ENCODE peak calls at places on chromosomes 13 and 19, in four cellular contexts. S is retinal pigment epithelial cell; G is CD8-positive, alpha-beta T cell; Y is OCI-LY7. B is an unnamed sample.

GRCh38 chr13:30872195-30872594 is 33.9 kb upstream of the MEDAG start:
- DNase-seq in S (no peak), G (no peak), Y (no peak), B (no peak)

GRCh38 chr19:10766681-10767201 is 48.9 kb downstream of the DNM2 start:
- DNase-seq in S (no peak), G (no peak), Y (no peak), B (no peak)

GRCh38 chr19:55452381-55453325 is 8.8 kb downstream of the ISOC2 start:
- DNase-seq in Y (peak), S (no peak), G (no peak), B (no peak)

GRCh38 chr13:44280461-44280860 is 93.2 kb upstream of the SERP2 start:
- DNase-seq in Y (no peak), S (no peak), G (no peak), B (no peak)

GRCh38 chr19:2231621-2232221 is 4.4 kb downstream of the PLEKHJ1 start:
- DNase-seq in Y (peak), S (no peak), G (no peak), B (no peak)

GRCh38 chr13:21176982-21177284 is 475 bp downstream of the MRPL57 start:
- DNase-seq in G (no peak), S (no peak), Y (no peak), B (no peak)

GRCh38 chr19:9673912-9674668 is 810 bp downstream of the ZNF562 start:
- DNase-seq in G (no peak), Y (peak), S (no peak), B (no peak)

GRCh38 chr19:52689804-52690394 is 44.9 kb downstream of the ZNF611 start:
- DNase-seq in Y (no peak), G (peak), S (no peak), B (peak)

GRCh38 chr13:112450567-112451240 is 74.5 kb downstream of the SPACA7 start:
- DNase-seq in G (peak), Y (no peak), S (no peak), B (peak)

GRCh38 chr13:46124531-46124966 is 19.7 kb upstream of the CPB2 start:
- DNase-seq in G (peak), S (no peak), Y (peak), B (no peak)

GRCh38 chr19:30968210-30968609 is 381.0 kb downstream of the TSHZ3 start:
- DNase-seq in G (no peak), Y (no peak), S (no peak), B (no peak)

GRCh38 chr19:40775632-40776022 is 306 bp downstream of the MIA start:
- DNase-seq in Y (no peak), S (no peak), G (no peak), B (no peak)

GRCh38 chr13:61170791-61171330 is 244.8 kb downstream of the PCDH20 start:
- DNase-seq in Y (no peak), G (no peak), S (no peak), B (no peak)

GRCh38 chr13:46947425-46948191 is 50.8 kb upstream of the HTR2A start:
- DNase-seq in Y (no peak), S (no peak), G (no peak), B (no peak)

GRCh38 chr19:10290439-10290875 is 705 bp downstream of the ICAM5 start:
- DNase-seq in Y (no peak), S (no peak), G (no peak), B (no peak)

GRCh38 chr19:30711296-30711695 is 339.1 kb downstream of the ZNF536 start:
- DNase-seq in G (no peak), S (no peak), Y (no peak), B (no peak)

GRCh38 chr19:42309686-42310085 is 3.4 kb upstream of the TMEM145 start:
- DNase-seq in Y (no peak), G (no peak), S (no peak), B (no peak)

GRCh38 chr13:40338217-40338616 is 328.2 kb downstream of the FOXO1 start:
- DNase-seq in Y (no peak), G (peak), S (no peak), B (no peak)

GRCh38 chr19:54535601-54536000 is 33.0 kb downstream of the LAIR2 start:
- DNase-seq in G (no peak), S (no peak), Y (no peak), B (no peak)

GRCh38 chr13:44815507-44816074 is 173.7 kb downstream of the NUFIP1 start:
- DNase-seq in Y (no peak), S (peak), G (no peak), B (peak)

GRCh38 chr19:2734589-2735288 is 5.1 kb downstream of the SLC39A3 start:
- DNase-seq in S (no peak), Y (no peak), G (no peak), B (no peak)

GRCh38 chr19:56223481-56223880 is 21.4 kb downstream of the ZSCAN5C start:
- DNase-seq in S (no peak), Y (no peak), G (no peak), B (no peak)

GRCh38 chr19:53308339-53308811 is 25.2 kb upstream of the ZNF845 start:
- DNase-seq in G (no peak), Y (no peak), S (no peak), B (no peak)

GRCh38 chr13:30307194-30307965 is at the start of gene KATNAL1:
- DNase-seq in G (peak), Y (peak), S (no peak), B (peak)

GRCh38 chr19:29956855-29957254 is 14.8 kb downstream of the URI1 start:
- DNase-seq in G (no peak), Y (no peak), S (no peak), B (no peak)

GRCh38 chr13:53340505-53341143 is 312.0 kb downstream of the OLFM4 start:
- DNase-seq in Y (no peak), S (no peak), G (no peak), B (no peak)

GRCh38 chr13:27455331-27455855 is 5.0 kb upstream of the MTIF3 start:
- DNase-seq in Y (peak), G (no peak), S (no peak), B (peak)

GRCh38 chr13:28161370-28161769 is 23.0 kb downstream of the PAN3 start:
- DNase-seq in S (no peak), G (no peak), Y (no peak), B (no peak)

GRCh38 chr13:40518481-40518882 is 148.0 kb downstream of the FOXO1 start:
- DNase-seq in S (no peak), Y (no peak), G (no peak), B (no peak)

GRCh38 chr13:40508112-40508511 is 158.3 kb downstream of the FOXO1 start:
- DNase-seq in S (no peak), G (no peak), Y (no peak), B (no peak)

GRCh38 chr13:113616991-113617749 is 32.6 kb downstream of the TFDP1 start:
- DNase-seq in Y (no peak), G (no peak), S (peak), B (no peak)

GRCh38 chr19:46578450-46578849 is 22.7 kb upstream of the CALM3 start:
- DNase-seq in Y (no peak), G (no peak), S (no peak), B (no peak)

GRCh38 chr13:32228330-32229041 is 86.7 kb downstream of the ZAR1L start:
- DNase-seq in S (no peak), Y (no peak), G (no peak), B (no peak)
- TF ChIP-seq CTCF in S (no peak), Y (no peak), G (no peak), B (no peak)

DNA sequence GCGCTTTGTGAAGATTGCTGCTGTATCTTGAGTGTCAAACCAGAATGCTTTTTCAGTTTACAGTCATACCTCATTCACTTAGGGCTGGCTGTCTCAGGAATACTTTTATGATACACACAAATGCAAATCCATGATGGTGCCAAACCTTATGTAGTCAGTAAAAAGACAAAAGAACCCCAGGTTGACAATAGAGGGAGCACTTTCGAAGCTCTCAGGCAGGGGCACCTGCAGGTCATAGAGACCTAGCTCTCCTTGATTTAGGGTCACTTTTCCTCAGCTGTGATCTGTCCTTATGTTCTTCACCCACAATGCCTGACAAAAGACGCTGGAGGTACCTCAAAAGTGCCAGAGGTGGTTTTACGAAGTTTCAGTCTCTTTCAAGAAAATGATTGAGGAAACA is 172.2 kb downstream of the DNAJC15 start:
- DNase-seq in Y (no peak), G (no peak), S (no peak), B (peak)
- TF ChIP-seq CTCF in Y (peak), G (no peak), S (peak), B (no peak)

DNA sequence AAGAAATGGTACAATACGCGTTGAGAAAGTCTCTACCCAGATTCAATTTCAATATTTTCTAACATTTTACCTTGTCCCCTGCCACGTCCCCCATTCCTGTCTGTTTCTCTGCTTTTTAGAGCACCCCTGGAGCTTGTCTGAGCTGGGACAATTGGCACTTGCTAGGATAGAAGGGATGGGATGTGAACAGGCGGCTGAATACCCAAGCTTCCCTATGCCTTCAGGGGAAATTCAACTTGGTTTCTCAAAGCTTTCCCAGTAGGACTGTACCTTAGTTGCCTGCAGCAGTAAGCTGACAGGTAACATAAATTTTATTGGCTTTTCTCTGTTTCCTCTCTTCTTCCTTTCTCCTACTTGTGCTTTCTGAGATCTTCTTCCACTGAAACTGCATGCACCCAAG is 1663.3 kb downstream of the EFNB2 start:
- DNase-seq in Y (no peak), G (no peak), S (no peak), B (no peak)
- TF ChIP-seq CTCF in Y (no peak), G (no peak), S (no peak), B (no peak)

GRCh38 chr13:79062291-79062690 is 343.8 kb downstream of the RBM26 start:
- DNase-seq in S (no peak), Y (no peak), G (no peak), B (no peak)

GRCh38 chr13:79056706-79057105 is 349.3 kb downstream of the RBM26 start:
- DNase-seq in G (no peak), S (no peak), Y (no peak), B (no peak)

GRCh38 chr13:79060216-79060615 is 345.8 kb downstream of the RBM26 start:
- DNase-seq in S (no peak), G (no peak), Y (no peak), B (no peak)
- TF ChIP-seq CTCF in S (no peak), G (no peak), Y (no peak), B (no peak)

GRCh38 chr19:18831524-18832330 is at the start of gene UPF1:
- DNase-seq in G (peak), Y (peak), S (peak), B (peak)

GRCh38 chr19:18833849-18834643 is 2.3 kb downstream of the UPF1 start:
- DNase-seq in G (no peak), Y (no peak), S (no peak), B (peak)

GRCh38 chr19:18830488-18830887 is 1.3 kb upstream of the UPF1 start:
- DNase-seq in Y (no peak), G (no peak), S (no peak), B (no peak)

GRCh38 chr19:18833141-18833476 is 1.4 kb downstream of the UPF1 start:
- DNase-seq in S (no peak), G (no peak), Y (peak), B (peak)

GRCh38 chr19:18832331-18833140 is 777 bp downstream of the UPF1 start:
- DNase-seq in G (peak), Y (peak), S (no peak), B (peak)
- TF ChIP-seq CTCF in G (no peak), Y (peak), S (peak), B (peak)

GRCh38 chr19:17391371-17392151 is 2.4 kb downstream of the CCDC194 start:
- DNase-seq in Y (no peak), S (no peak), G (no peak), B (peak)
- TF ChIP-seq CTCF in Y (peak), S (no peak), G (no peak), B (no peak)

GRCh38 chr19:19343016-19343362 is 22.4 kb downstream of the MAU2 start:
- DNase-seq in G (no peak), S (no peak), Y (no peak), B (no peak)
- TF ChIP-seq CTCF in G (no peak), S (no peak), Y (peak), B (no peak)

DNA sequence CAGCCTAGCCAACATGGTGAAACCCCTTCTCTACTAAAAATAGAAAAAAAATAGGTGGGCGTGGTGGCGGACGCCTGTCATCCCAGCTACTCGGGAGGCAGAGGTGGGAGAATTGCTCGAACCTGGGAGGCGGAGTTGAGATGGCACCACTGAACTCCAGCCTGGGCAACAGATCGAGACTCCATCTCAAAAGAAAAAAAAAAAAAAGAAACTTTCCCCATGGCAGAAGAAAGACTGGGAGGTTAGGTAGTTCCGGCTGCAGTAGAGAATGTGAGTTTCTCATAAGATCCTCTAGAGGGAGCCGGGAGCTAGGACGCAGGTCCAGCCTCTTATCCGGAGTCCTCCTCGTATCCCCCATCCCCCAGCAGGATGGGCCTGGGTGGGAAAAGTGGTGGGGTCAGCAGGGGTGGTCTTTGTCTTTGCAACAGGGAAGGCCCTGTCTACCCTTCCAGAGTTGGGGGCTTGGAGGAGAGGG is 13.2 kb upstream of the CREB3L3 start:
- DNase-seq in S (no peak), G (peak), Y (peak), B (peak)
- TF ChIP-seq CTCF in S (peak), G (no peak), Y (peak), B (peak)

GRCh38 chr19:33216198-33216830 is 9.3 kb downstream of the SLC7A10 start:
- DNase-seq in G (no peak), S (no peak), Y (peak), B (no peak)
- TF ChIP-seq CTCF in G (no peak), S (no peak), Y (peak), B (no peak)